ENCODE peak calls at places on chromosomes 3 and 15, in ten cellular contexts. E is stomach; T is GM23338; H is pancreas; K is right cardiac atrium; M is CD4-positive, CD25-positive, alpha-beta regulatory T cell; Z is mesendoderm; O is endothelial cell of umbilical vein; G is kidney; V is GM23248. L is an unnamed sample.

GRCh38 chr15:58705105-58705504 is 44.4 kb downstream of the ADAM10 start:
- DNase-seq in E (no peak), T (no peak), H (no peak), K (no peak), M (no peak), Z (no peak), O (no peak), G (no peak), V (no peak), L (no peak)

GRCh38 chr3:64343692-64344440 is 118.6 kb upstream of the PRICKLE2 start:
- DNase-seq in E (no peak), T (no peak), H (peak; percentile 14), K (no peak), M (no peak), Z (no peak), O (peak; percentile 27), G (no peak), V (peak; percentile 89), L (no peak)

GRCh38 chr15:67137951-67138935 is 72.8 kb downstream of the SMAD3 start:
- DNase-seq in E (no peak), T (no peak), H (no peak), K (peak; percentile 28), M (no peak), Z (no peak), O (peak; percentile 61), G (no peak), V (peak; percentile 45), L (no peak)

GRCh38 chr3:113606539-113607218 is 74.3 kb downstream of the SIDT1 start:
- DNase-seq in E (no peak), T (peak; percentile 61), H (no peak), K (no peak), M (peak; percentile 52), Z (peak; percentile 8), O (no peak), G (no peak), V (no peak), L (no peak)

GRCh38 chr3:138452491-138452890 is 18.1 kb downstream of the ESYT3 start:
- DNase-seq in E (no peak), T (no peak), H (no peak), K (no peak), M (no peak), Z (no peak), O (no peak), G (no peak), V (no peak), L (peak; percentile 48)

GRCh38 chr3:170632780-170633179 is 46.9 kb upstream of the SLC7A14 start:
- DNase-seq in E (no peak), T (no peak), H (no peak), K (no peak), M (no peak), Z (no peak), O (no peak), G (no peak), V (peak; percentile 33), L (no peak)

GRCh38 chr3:59535791-59536221 is 486.0 kb upstream of the CFAP20DC start:
- DNase-seq in E (no peak), T (no peak), H (no peak), K (no peak), M (no peak), Z (no peak), O (no peak), G (no peak), V (peak; percentile 80), L (no peak)

GRCh38 chr3:140487566-140487965 is 190.3 kb upstream of the TRIM42 start:
- DNase-seq in E (no peak), T (no peak), H (no peak), K (no peak), M (no peak), Z (no peak), O (no peak), G (no peak), V (no peak), L (no peak)

GRCh38 chr3:114290911-114291901 is 2.6 kb upstream of the TIGIT start:
- DNase-seq in E (peak; percentile 64), T (peak; percentile 97), H (peak; percentile 48), K (peak; percentile 73), M (peak; percentile 92), Z (peak; percentile 96), O (peak; percentile 50), G (peak; percentile 86), V (peak; percentile 39), L (peak; percentile 76)

GRCh38 chr15:60535743-60536142 is 56.8 kb upstream of the ICE2 start:
- DNase-seq in E (no peak), T (no peak), H (no peak), K (no peak), M (no peak), Z (no peak), O (no peak), G (no peak), V (no peak), L (no peak)

GRCh38 chr15:60118146-60118545 is 114.0 kb downstream of the FOXB1 start:
- DNase-seq in E (no peak), T (peak; percentile 67), H (no peak), K (no peak), M (no peak), Z (peak; percentile 91), O (no peak), G (no peak), V (no peak), L (no peak)

GRCh38 chr3:50587373-50587772 is 18.1 kb downstream of the HEMK1 start:
- DNase-seq in E (no peak), T (no peak), H (no peak), K (peak; percentile 9), M (no peak), Z (no peak), O (no peak), G (no peak), V (peak; percentile 80), L (no peak)

GRCh38 chr15:80979538-80980200 is 9.9 kb downstream of the MESD start:
- DNase-seq in E (no peak), T (no peak), H (no peak), K (no peak), M (no peak), Z (no peak), O (no peak), G (no peak), V (no peak), L (no peak)
- H3K27ac ChIP-seq in E (no peak overlapping the region), T (peak overlapping the region; percentile 47), H (peak overlapping the region; percentile 39), K (peak overlapping the region; percentile 85), M (no peak overlapping the region), Z (no peak overlapping the region), O (no peak overlapping the region), G (no peak overlapping the region), V (no peak overlapping the region), L (no peak overlapping the region)

GRCh38 chr3:14297784-14298236 is 104.6 kb upstream of the SLC6A6 start:
- DNase-seq in E (no peak), T (peak; percentile 49), H (no peak), K (peak; percentile 87), M (no peak), Z (peak; percentile 46), O (no peak), G (peak; percentile 87), V (peak; percentile 23), L (no peak)

GRCh38 chr3:14297305-14297704 is 105.1 kb upstream of the SLC6A6 start:
- DNase-seq in E (no peak), T (no peak), H (no peak), K (no peak), M (no peak), Z (peak; percentile 44), O (no peak), G (no peak), V (no peak), L (no peak)

GRCh38 chr3:14299767-14300166 is 102.6 kb upstream of the SLC6A6 start:
- DNase-seq in E (no peak), T (no peak), H (no peak), K (no peak), M (no peak), Z (no peak), O (no peak), G (no peak), V (no peak), L (no peak)

GRCh38 chr3:14298991-14299555 is 103.3 kb upstream of the SLC6A6 start:
- DNase-seq in E (no peak), T (no peak), H (no peak), K (no peak), M (no peak), Z (no peak), O (no peak), G (no peak), V (no peak), L (no peak)

GRCh38 chr3:14298442-14298841 is 104.0 kb upstream of the SLC6A6 start:
- DNase-seq in E (no peak), T (no peak), H (no peak), K (no peak), M (no peak), Z (no peak), O (no peak), G (no peak), V (no peak), L (no peak)
- H3K27ac ChIP-seq in E (peak overlapping the region; percentile 64), T (no peak overlapping the region), H (no peak overlapping the region), K (no peak overlapping the region), M (no peak overlapping the region), Z (no peak overlapping the region), O (no peak overlapping the region), G (no peak overlapping the region), V (no peak overlapping the region), L (no peak overlapping the region)

DNA sequence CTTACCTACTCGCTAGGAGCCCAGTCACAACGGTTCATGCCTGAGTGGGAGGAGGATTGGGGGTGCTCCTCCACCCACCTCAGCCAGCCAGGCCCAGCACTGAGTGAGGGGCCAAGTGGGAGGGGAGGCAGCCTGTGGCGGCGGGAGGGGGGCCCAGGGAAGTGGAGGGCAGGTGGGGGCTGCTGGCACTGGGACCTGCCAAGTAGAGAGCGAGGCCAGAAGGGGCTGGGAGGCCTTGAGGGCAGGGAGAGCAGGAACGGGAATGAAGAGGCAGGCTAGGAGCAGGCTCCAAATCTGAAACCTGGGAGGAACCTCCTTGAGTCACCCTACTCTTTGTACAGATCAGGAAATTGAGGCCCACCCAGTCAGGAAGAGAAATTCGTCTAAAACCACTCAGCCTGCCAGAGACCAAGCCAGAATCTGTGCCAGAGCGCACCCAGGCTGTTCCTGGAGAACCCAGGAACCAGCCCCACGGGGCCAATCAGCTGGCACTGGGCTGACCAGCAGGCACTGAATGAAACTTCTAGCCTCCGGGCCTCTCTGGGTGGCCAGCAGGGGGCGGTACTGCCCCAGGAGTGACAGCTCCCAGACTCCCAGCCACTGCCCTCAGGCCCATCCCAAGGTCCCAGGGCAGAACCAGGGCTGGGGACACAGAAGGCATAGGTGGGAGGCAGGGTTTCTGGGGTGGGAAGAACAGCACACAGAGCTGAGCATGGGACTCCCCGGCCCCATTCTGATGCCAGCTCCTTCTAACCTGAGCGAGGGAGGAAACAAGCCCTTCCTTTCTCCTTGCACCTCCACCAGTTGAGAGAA is 14.8 kb upstream of the CYP11A1 start:
- DNase-seq in E (peak; percentile 91), T (peak; percentile 95), H (peak; percentile 78), K (peak; percentile 94), M (peak; percentile 64), Z (peak; percentile 88), O (peak; percentile 69), G (peak; percentile 93), V (peak; percentile 87), L (peak; percentile 93)
- H3K27ac ChIP-seq in E (no peak overlapping the region), T (no peak overlapping the region), H (no peak overlapping the region), K (no peak overlapping the region), M (no peak overlapping the region), Z (no peak overlapping the region), O (no peak overlapping the region), G (no peak overlapping the region), V (peak overlapping the region; percentile 66), L (no peak overlapping the region)

DNA sequence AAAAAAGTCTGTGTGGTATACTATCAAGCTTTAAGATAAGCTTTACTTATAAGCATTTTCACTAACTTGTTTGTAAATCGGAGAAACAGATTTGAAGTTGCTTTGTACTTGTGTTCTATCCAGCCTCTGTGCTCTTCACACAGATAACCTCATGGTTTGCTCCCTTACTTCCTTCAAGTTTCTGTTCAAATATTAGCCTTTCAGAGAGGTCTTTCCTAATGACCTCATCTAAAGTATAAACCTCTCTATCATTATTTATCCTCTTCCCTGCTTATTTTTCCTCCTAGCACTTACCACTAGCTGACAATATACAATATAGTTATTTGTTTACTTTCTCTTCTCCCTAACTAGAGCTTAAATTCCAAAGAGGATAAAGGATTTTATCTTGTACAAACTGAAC is 180.0 kb downstream of the CBLB start:
- DNase-seq in E (no peak), T (no peak), H (no peak), K (no peak), M (no peak), Z (no peak), O (peak; percentile 9), G (no peak), V (no peak), L (no peak)
- H3K27ac ChIP-seq in E (no peak overlapping the region), T (no peak overlapping the region), H (no peak overlapping the region), K (no peak overlapping the region), M (peak overlapping the region; percentile 23), Z (no peak overlapping the region), O (no peak overlapping the region), G (no peak overlapping the region), V (peak overlapping the region; percentile 14), L (no peak overlapping the region)

L was measured in upper lobe of right lung.